ENCODE peak calls at places on chromosomes 5 and 9, in four cellular contexts. One of them, this sample, is unnamed.

GRCh38 chr9:129264388-129264787 is 86.3 kb upstream of the IER5L start:
- DNase-seq in NCI-H345: no peak
- DNase-seq in T-cell: no peak
- DNase-seq in fibroblast of lung: no peak
- DNase-seq in this sample: no peak

GRCh38 chr5:66958984-66959641 is 237.5 kb downstream of the CD180 start:
- DNase-seq in fibroblast of lung: peak; percentile 90
- DNase-seq in T-cell: no peak
- DNase-seq in NCI-H345: peak; percentile 41
- DNase-seq in this sample: no peak

GRCh38 chr5:119435436-119436132 is 16.7 kb upstream of the HSD17B4 start:
- DNase-seq in NCI-H345: no peak
- DNase-seq in T-cell: peak; percentile 70
- DNase-seq in fibroblast of lung: peak; percentile 45
- DNase-seq in this sample: peak; percentile 54

GRCh38 chr9:104795857-104796256 is 31.9 kb downstream of the NIPSNAP3B start:
- DNase-seq in T-cell: no peak
- DNase-seq in NCI-H345: peak; percentile 87
- DNase-seq in fibroblast of lung: no peak
- DNase-seq in this sample: no peak

GRCh38 chr5:20554001-20554400 is 566.0 kb upstream of the CDH18 start:
- DNase-seq in T-cell: no peak
- DNase-seq in fibroblast of lung: peak; percentile 72
- DNase-seq in NCI-H345: no peak
- DNase-seq in this sample: no peak

GRCh38 chr5:56525117-56525516 is 290.2 kb upstream of the MAP3K1 start:
- DNase-seq in fibroblast of lung: peak; percentile 60
- DNase-seq in T-cell: no peak
- DNase-seq in NCI-H345: no peak
- DNase-seq in this sample: no peak

GRCh38 chr9:94827584-94828304 is 101.2 kb downstream of the AOPEP start:
- DNase-seq in fibroblast of lung: peak; percentile 69
- DNase-seq in T-cell: no peak
- DNase-seq in NCI-H345: no peak
- DNase-seq in this sample: no peak

GRCh38 chr5:95734156-95734555 is 3.0 kb downstream of the RHOBTB3 start:
- DNase-seq in fibroblast of lung: peak; percentile 8
- DNase-seq in NCI-H345: no peak
- DNase-seq in T-cell: no peak
- DNase-seq in this sample: no peak

GRCh38 chr5:165906879-165907278 is 2384.6 kb upstream of the WWC1 start:
- DNase-seq in NCI-H345: no peak
- DNase-seq in T-cell: no peak
- DNase-seq in fibroblast of lung: no peak
- DNase-seq in this sample: no peak

GRCh38 chr9:15176821-15177220 is 130.2 kb downstream of the TTC39B start:
- DNase-seq in T-cell: no peak
- DNase-seq in fibroblast of lung: no peak
- DNase-seq in NCI-H345: no peak
- DNase-seq in this sample: no peak

GRCh38 chr9:78860806-78861475 is 564.0 kb downstream of the PSAT1 start:
- DNase-seq in T-cell: no peak
- DNase-seq in fibroblast of lung: peak; percentile 85
- DNase-seq in NCI-H345: no peak
- DNase-seq in this sample: no peak

GRCh38 chr9:115359011-115359780 is 241.2 kb upstream of the TNC start:
- DNase-seq in T-cell: no peak
- DNase-seq in NCI-H345: no peak
- DNase-seq in fibroblast of lung: peak; percentile 64
- DNase-seq in this sample: no peak

GRCh38 chr5:154190652-154191304 is at the start of gene GALNT10:
- DNase-seq in fibroblast of lung: peak; percentile 67
- DNase-seq in NCI-H345: peak; percentile 72
- DNase-seq in T-cell: peak; percentile 52
- DNase-seq in this sample: peak; percentile 68

GRCh38 chr5:67012241-67012640 is 184.4 kb downstream of the CD180 start:
- DNase-seq in T-cell: no peak
- DNase-seq in fibroblast of lung: peak; percentile 78
- DNase-seq in NCI-H345: no peak
- DNase-seq in this sample: no peak

GRCh38 chr5:14810941-14811573 is 60.5 kb downstream of the ANKH start:
- DNase-seq in NCI-H345: no peak
- DNase-seq in T-cell: no peak
- DNase-seq in fibroblast of lung: no peak
- DNase-seq in this sample: no peak

GRCh38 chr9:134371731-134372130 is 45.5 kb downstream of the RXRA start:
- DNase-seq in fibroblast of lung: no peak
- DNase-seq in T-cell: no peak
- DNase-seq in NCI-H345: no peak
- DNase-seq in this sample: no peak

GRCh38 chr5:93915142-93915553 is 173.7 kb upstream of the POU5F2 start:
- DNase-seq in NCI-H345: peak; percentile 2
- DNase-seq in T-cell: no peak
- DNase-seq in fibroblast of lung: peak; percentile 63
- DNase-seq in this sample: no peak